ENCODE peak calls at places on chromosome 20, in nine cellular contexts. V, E, T, P, B, U, M, H and I are unnamed samples.

GRCh38 chr20:14142964-14143627 is 147.8 kb downstream of the MACROD2 start:
- DNase-seq in V (no peak), E (no peak), T (no peak), P (no peak), B (no peak), U (no peak), M (no peak), H (peak), I (peak)

GRCh38 chr20:856361-856775 is 22.9 kb downstream of the FAM110A start:
- DNase-seq in V (no peak), E (no peak), T (peak), P (no peak), B (peak), U (no peak), M (no peak), H (peak), I (no peak)

GRCh38 chr20:24487648-24488047 is 18.2 kb downstream of the SYNDIG1 start:
- DNase-seq in V (no peak), E (no peak), T (no peak), P (no peak), B (no peak), U (no peak), M (no peak), H (no peak), I (no peak)

GRCh38 chr20:37279820-37280219 is 9.6 kb upstream of the MANBAL start:
- DNase-seq in V (no peak), E (no peak), T (no peak), P (no peak), B (no peak), U (no peak), M (no peak), H (no peak), I (no peak)

GRCh38 chr20:34334654-34335407 is 28.2 kb upstream of the ITCH start:
- DNase-seq in V (no peak), E (peak), T (no peak), P (peak), B (no peak), U (peak), M (no peak), H (peak), I (no peak)

GRCh38 chr20:19977373-19977770 is 39.8 kb upstream of the NAA20 start:
- DNase-seq in V (no peak), E (no peak), T (no peak), P (no peak), B (no peak), U (no peak), M (no peak), H (peak), I (no peak)

GRCh38 chr20:19368351-19368750 is 155.9 kb downstream of the SLC24A3 start:
- DNase-seq in V (no peak), E (peak), T (no peak), P (no peak), B (no peak), U (no peak), M (no peak), H (no peak), I (no peak)

GRCh38 chr20:35395728-35396127 is 16.0 kb downstream of the UQCC1 start:
- DNase-seq in V (no peak), E (no peak), T (no peak), P (peak), B (no peak), U (no peak), M (no peak), H (peak), I (no peak)

GRCh38 chr20:31632503-31633338 is 5.0 kb upstream of the COX4I2 start:
- DNase-seq in V (no peak), E (no peak), T (no peak), P (no peak), B (no peak), U (no peak), M (no peak), H (no peak), I (no peak)

GRCh38 chr20:41167118-41167470 is 29.8 kb downstream of the PLCG1 start:
- DNase-seq in V (no peak), E (no peak), T (no peak), P (no peak), B (no peak), U (no peak), M (no peak), H (no peak), I (no peak)

GRCh38 chr20:38806855-38807655 is 1.6 kb downstream of the PPP1R16B start:
- DNase-seq in V (no peak), E (peak), T (peak), P (peak), B (peak), U (no peak), M (peak), H (no peak), I (no peak)

GRCh38 chr20:47248448-47248966 is 108.0 kb downstream of the ZMYND8 start:
- DNase-seq in V (no peak), E (no peak), T (no peak), P (no peak), B (no peak), U (no peak), M (no peak), H (no peak), I (no peak)

GRCh38 chr20:4406627-4407026 is 315.1 kb upstream of the PRND start:
- DNase-seq in V (no peak), E (no peak), T (no peak), P (peak), B (no peak), U (no peak), M (no peak), H (peak), I (peak)

GRCh38 chr20:8757146-8757545 is 311.7 kb upstream of the PLCB4 start:
- DNase-seq in V (no peak), E (no peak), T (no peak), P (no peak), B (no peak), U (no peak), M (no peak), H (peak), I (no peak)

GRCh38 chr20:44208165-44208564 is 2.4 kb downstream of the OSER1 start:
- DNase-seq in V (no peak), E (no peak), T (no peak), P (no peak), B (no peak), U (no peak), M (no peak), H (no peak), I (no peak)

GRCh38 chr20:62558779-62559178 is 83.0 kb upstream of the GATA5 start:
- DNase-seq in V (no peak), E (no peak), T (no peak), P (no peak), B (no peak), U (peak), M (no peak), H (no peak), I (no peak)

GRCh38 chr20:45867811-45868176 is 10.4 kb downstream of the ZSWIM3 start:
- DNase-seq in V (no peak), E (no peak), T (no peak), P (peak), B (no peak), U (no peak), M (no peak), H (peak), I (no peak)

GRCh38 chr20:2101057-2101934 is at the start of gene STK35:
- DNase-seq in V (peak), E (no peak), T (no peak), P (peak), B (peak), U (peak), M (peak), H (peak), I (peak)

GRCh38 chr20:53216856-53217576 is 244.9 kb downstream of the TSHZ2 start:
- DNase-seq in V (peak), E (peak), T (peak), P (peak), B (peak), U (peak), M (peak), H (peak), I (peak)

GRCh38 chr20:57620999-57621398 is 773 bp upstream of the ZBP1 start:
- DNase-seq in V (no peak), E (no peak), T (peak), P (no peak), B (no peak), U (no peak), M (no peak), H (no peak), I (no peak)

GRCh38 chr20:35368616-35369423 is 43.0 kb downstream of the UQCC1 start:
- DNase-seq in V (no peak), E (no peak), T (no peak), P (no peak), B (no peak), U (no peak), M (no peak), H (no peak), I (no peak)

GRCh38 chr20:50517817-50518154 is 7.6 kb downstream of the PTPN1 start:
- DNase-seq in V (no peak), E (no peak), T (no peak), P (no peak), B (no peak), U (no peak), M (no peak), H (no peak), I (no peak)

GRCh38 chr20:36959242-36959641 is 7.7 kb upstream of the SAMHD1 start:
- DNase-seq in V (no peak), E (no peak), T (no peak), P (no peak), B (no peak), U (no peak), M (no peak), H (no peak), I (no peak)

GRCh38 chr20:41408131-41408789 is 41.6 kb upstream of the EMILIN3 start:
- DNase-seq in V (no peak), E (no peak), T (no peak), P (no peak), B (no peak), U (no peak), M (no peak), H (peak), I (no peak)

GRCh38 chr20:324177-325042 is 942 bp upstream of the SOX12 start:
- DNase-seq in V (peak), E (peak), T (peak), P (peak), B (peak), U (peak), M (peak), H (peak), I (peak)

GRCh38 chr20:16063876-16064275 is 509.4 kb downstream of the KIF16B start:
- DNase-seq in V (no peak), E (no peak), T (no peak), P (no peak), B (no peak), U (no peak), M (no peak), H (no peak), I (no peak)

GRCh38 chr20:47352332-47353223 is 3.9 kb downstream of the ZMYND8 start:
- DNase-seq in V (peak), E (peak), T (no peak), P (peak), B (no peak), U (no peak), M (no peak), H (no peak), I (no peak)

GRCh38 chr20:51533291-51534172 is 9.0 kb downstream of the NFATC2 start:
- DNase-seq in V (no peak), E (no peak), T (no peak), P (no peak), B (no peak), U (no peak), M (no peak), H (peak), I (no peak)

GRCh38 chr20:21643417-21643816 is 62.0 kb upstream of the PAX1 start:
- DNase-seq in V (no peak), E (no peak), T (no peak), P (no peak), B (no peak), U (no peak), M (no peak), H (no peak), I (no peak)

GRCh38 chr20:36861625-36861874 is 14.4 kb upstream of the TLDC2 start:
- DNase-seq in V (no peak), E (no peak), T (no peak), P (no peak), B (no peak), U (no peak), M (no peak), H (no peak), I (no peak)

GRCh38 chr20:10217517-10218410 is 866 bp upstream of the SNAP25 start:
- DNase-seq in V (no peak), E (peak), T (no peak), P (peak), B (no peak), U (peak), M (peak), H (peak), I (peak)

GRCh38 chr20:36744764-36745191 is 1.1 kb downstream of the NDRG3 start:
- DNase-seq in V (no peak), E (peak), T (no peak), P (no peak), B (no peak), U (no peak), M (no peak), H (peak), I (peak)

GRCh38 chr20:17518339-17519052 is 12.7 kb downstream of the BFSP1 start:
- DNase-seq in V (no peak), E (no peak), T (no peak), P (no peak), B (no peak), U (no peak), M (no peak), H (no peak), I (no peak)